ENCODE peak calls at places on chromosomes 2 and 18, in four cellular contexts. K is IMR-90, H is neuronal stem cell, Z is H9. D is an unnamed sample. For H3K79me1, the result is how much of the 10 kb centered on the place peaks cover.

GRCh38 chr2:1687254-1687653 is 57.1 kb downstream of the PXDN start:
- DNase-seq in H (no peak), K (no peak), Z (no peak), D (no peak)

GRCh38 chr18:25814841-25815458 is 275.5 kb downstream of the SS18 start:
- DNase-seq in Z (no peak), H (no peak), K (no peak), D (no peak)

GRCh38 chr2:221641181-221641871 is 69.2 kb upstream of the EPHA4 start:
- DNase-seq in K (no peak), H (no peak), Z (no peak), D (no peak)

GRCh38 chr18:10029711-10030110 is 115.9 kb downstream of the VAPA start:
- DNase-seq in H (no peak), K (no peak), Z (no peak), D (no peak)

GRCh38 chr2:225274751-225275150 is 124.8 kb upstream of the NYAP2 start:
- DNase-seq in H (no peak), Z (no peak), K (peak), D (no peak)

GRCh38 chr2:180240774-180241173 is 233.7 kb upstream of the CWC22 start:
- DNase-seq in K (peak), H (no peak), Z (no peak), D (peak)

GRCh38 chr2:120110507-120110906 is 97.6 kb downstream of the EPB41L5 start:
- DNase-seq in H (no peak), K (no peak), Z (no peak), D (peak)

GRCh38 chr2:70772486-70773155 is 4.6 kb upstream of the ADD2 start:
- DNase-seq in Z (no peak), H (no peak), K (no peak), D (no peak)

GRCh38 chr18:70160075-70160678 is 45.3 kb downstream of the RTTN start:
- DNase-seq in Z (no peak), K (no peak), H (no peak), D (no peak)

GRCh38 chr2:218029366-218030360 is 26.9 kb upstream of the TNS1 start:
- DNase-seq in Z (peak), K (peak), H (no peak), D (no peak)

GRCh38 chr2:158009425-158009824 is 92.3 kb upstream of the UPP2 start:
- DNase-seq in Z (no peak), H (no peak), K (no peak), D (no peak)

GRCh38 chr2:26356771-26357170 is 10.2 kb upstream of the ADGRF3 start:
- DNase-seq in H (no peak), Z (no peak), K (peak), D (no peak)

GRCh38 chr2:212520340-212520739 is 18.3 kb downstream of the ERBB4 start:
- DNase-seq in K (no peak), Z (no peak), H (no peak), D (peak)

GRCh38 chr2:64348386-64349142 is 105.4 kb upstream of the LGALSL start:
- DNase-seq in K (peak), H (no peak), Z (no peak), D (no peak)

GRCh38 chr18:27419646-27420045 is 234.5 kb upstream of the CHST9 start:
- DNase-seq in Z (no peak), K (no peak), H (no peak), D (no peak)

GRCh38 chr2:121038431-121038830 is 246.6 kb downstream of the TFCP2L1 start:
- DNase-seq in Z (no peak), H (no peak), K (no peak), D (no peak)

GRCh38 chr2:239208470-239209180 is 192.2 kb downstream of the HDAC4 start:
- DNase-seq in Z (no peak), H (no peak), K (no peak), D (no peak)

GRCh38 chr2:152762202-152762601 is 43.8 kb downstream of the ARL6IP6 start:
- DNase-seq in K (peak), Z (no peak), H (peak), D (peak)

GRCh38 chr2:20381457-20381856 is 30.8 kb upstream of the PUM2 start:
- DNase-seq in Z (no peak), K (peak), H (no peak), D (peak)

GRCh38 chr2:240785424-240786335 is 34.3 kb downstream of the KIF1A start:
- DNase-seq in Z (no peak), K (no peak), H (no peak), D (no peak)

GRCh38 chr2:186486651-186487647 is 889 bp downstream of the ZC3H15 start:
- DNase-seq in K (peak), Z (no peak), H (no peak), D (no peak)

GRCh38 chr2:201260302-201260800 is at the start of gene CASP8:
- DNase-seq in H (no peak), Z (no peak), K (peak), D (peak)

GRCh38 chr18:35389095-35389618 is 12.0 kb upstream of the ZNF396 start:
- DNase-seq in H (no peak), K (peak), Z (no peak), D (no peak)

GRCh38 chr2:176852667-176853066 is 359.9 kb upstream of the HNRNPA3 start:
- DNase-seq in H (no peak), Z (peak), K (no peak), D (peak)

GRCh38 chr2:42547014-42547413 is 21.4 kb upstream of the MTA3 start:
- DNase-seq in Z (no peak), K (no peak), H (no peak), D (no peak)

GRCh38 chr2:235793163-235793752 is 299.4 kb downstream of the AGAP1 start:
- DNase-seq in K (peak), H (no peak), Z (peak), D (peak)

GRCh38 chr2:85695121-85695520 is 963 bp downstream of the GNLY start:
- DNase-seq in K (no peak), Z (no peak), H (no peak), D (no peak)

GRCh38 chr2:1967242-1968210 is 223.2 kb upstream of the PXDN start:
- DNase-seq in Z (no peak), H (no peak), K (no peak), D (no peak)

GRCh38 chr18:23232331-23232730 is 97.0 kb downstream of the CABLES1 start:
- DNase-seq in Z (no peak), H (no peak), K (no peak), D (no peak)
- H3K27ac ChIP-seq in Z (no peak), H (no peak), K (no peak), D (no peak)

GRCh38 chr2:105786231-105787230 is 41.8 kb downstream of the NCK2 start:
- DNase-seq in Z (no peak), K (no peak), H (no peak), D (no peak)
- H3K79me1 ChIP-seq in Z (under half), K (half or more), H (under half), D (under half)

DNA sequence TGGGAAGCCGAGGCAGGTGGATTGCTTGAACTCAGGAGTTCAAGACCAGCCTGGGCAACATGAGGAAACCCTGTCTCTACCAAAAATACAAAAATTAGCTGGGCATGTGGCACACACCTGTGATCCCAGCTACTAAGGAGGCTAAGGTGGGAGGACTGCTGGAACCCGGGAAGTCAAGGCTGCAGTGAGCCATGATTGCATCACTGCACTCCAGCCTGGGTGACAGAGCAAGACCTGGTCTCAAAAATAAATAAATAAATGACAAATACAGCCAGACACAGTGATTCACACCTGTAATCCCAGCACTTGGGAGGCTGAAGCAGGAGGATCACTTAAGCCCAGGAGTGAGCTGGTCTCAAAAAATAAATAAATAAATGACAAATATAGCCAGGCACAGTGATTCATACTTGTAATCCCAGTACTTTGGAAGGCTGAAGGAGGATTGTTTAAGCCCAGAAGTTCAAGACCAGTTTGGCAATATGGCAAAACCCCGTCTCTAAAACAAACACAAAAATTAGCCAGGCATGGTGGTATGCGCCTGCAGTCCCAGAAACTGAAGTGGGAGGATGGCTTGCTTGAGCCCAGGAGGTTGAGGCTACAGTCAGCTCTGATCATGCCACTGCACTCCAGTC is 6.2 kb downstream of the KANSL3 start:
- DNase-seq in Z (no peak), H (no peak), K (peak), D (no peak)
- H3K27ac ChIP-seq in Z (no peak), H (no peak), K (no peak), D (no peak)

GRCh38 chr18:76948345-76948744 is 126.0 kb downstream of the ZNF236 start:
- DNase-seq in Z (no peak), K (no peak), H (no peak), D (no peak)
- H3K79me1 ChIP-seq in Z (under half), K (under half), H (under half), D (under half)

GRCh38 chr2:15168116-15168515 is 393.0 kb downstream of the NBAS start:
- DNase-seq in K (no peak), Z (no peak), H (no peak), D (no peak)
- H3K27ac ChIP-seq in K (no peak), Z (no peak), H (no peak), D (no peak)